ENCODE peak calls at places on chromosomes 3 and 15, in eight cellular contexts. One of them, this sample, is unnamed.

GRCh38 chr3:99114565-99115291 is 213.2 kb upstream of the DCBLD2 start:
- DNase-seq in ELF-1: peak; percentile 37
- DNase-seq in cardiac fibroblast: peak; percentile 87
- DNase-seq in AG08395: peak; percentile 26
- DNase-seq in T follicular helper cell: no peak
- DNase-seq in OCI-LY7: peak; percentile 3
- DNase-seq in T1000: no peak
- DNase-seq in mucosa of descending colon: no peak
- DNase-seq in this sample: no peak

GRCh38 chr15:20367093-20367492 is 174.5 kb downstream of the GOLGA6L6 start:
- DNase-seq in ELF-1: no peak
- DNase-seq in cardiac fibroblast: no peak
- DNase-seq in AG08395: no peak
- DNase-seq in T follicular helper cell: no peak
- DNase-seq in OCI-LY7: no peak
- DNase-seq in T1000: no peak
- DNase-seq in mucosa of descending colon: no peak
- DNase-seq in this sample: no peak

GRCh38 chr15:83208357-83208661 is 686 bp upstream of the HDGFL3 start:
- DNase-seq in ELF-1: no peak
- DNase-seq in cardiac fibroblast: peak; percentile 40
- DNase-seq in AG08395: no peak
- DNase-seq in T follicular helper cell: no peak
- DNase-seq in OCI-LY7: no peak
- DNase-seq in T1000: no peak
- DNase-seq in mucosa of descending colon: no peak
- DNase-seq in this sample: no peak

GRCh38 chr3:186220365-186220764 is 111.5 kb upstream of the ETV5 start:
- DNase-seq in ELF-1: peak; percentile 34
- DNase-seq in cardiac fibroblast: no peak
- DNase-seq in AG08395: no peak
- DNase-seq in T follicular helper cell: no peak
- DNase-seq in OCI-LY7: no peak
- DNase-seq in T1000: no peak
- DNase-seq in mucosa of descending colon: no peak
- DNase-seq in this sample: no peak

GRCh38 chr15:77834276-77834990 is 201.7 kb upstream of the LINGO1 start:
- DNase-seq in ELF-1: no peak
- DNase-seq in cardiac fibroblast: no peak
- DNase-seq in AG08395: no peak
- DNase-seq in T follicular helper cell: no peak
- DNase-seq in OCI-LY7: no peak
- DNase-seq in T1000: no peak
- DNase-seq in mucosa of descending colon: no peak
- DNase-seq in this sample: peak; percentile 0

GRCh38 chr3:189276481-189277190 is 104.9 kb downstream of the TPRG1 start:
- DNase-seq in ELF-1: no peak
- DNase-seq in cardiac fibroblast: peak; percentile 76
- DNase-seq in AG08395: peak; percentile 86
- DNase-seq in T follicular helper cell: no peak
- DNase-seq in OCI-LY7: peak; percentile 8
- DNase-seq in T1000: peak; percentile 38
- DNase-seq in mucosa of descending colon: no peak
- DNase-seq in this sample: no peak

GRCh38 chr3:97910931-97911351 is 61.3 kb downstream of the RIOX2 start:
- DNase-seq in ELF-1: peak; percentile 10
- DNase-seq in cardiac fibroblast: no peak
- DNase-seq in AG08395: no peak
- DNase-seq in T follicular helper cell: no peak
- DNase-seq in OCI-LY7: peak; percentile 23
- DNase-seq in T1000: no peak
- DNase-seq in mucosa of descending colon: no peak
- DNase-seq in this sample: no peak

GRCh38 chr3:68504185-68504584 is 428.2 kb downstream of the TAFA4 start:
- DNase-seq in ELF-1: peak; percentile 5
- DNase-seq in cardiac fibroblast: no peak
- DNase-seq in AG08395: no peak
- DNase-seq in T follicular helper cell: no peak
- DNase-seq in OCI-LY7: no peak
- DNase-seq in T1000: no peak
- DNase-seq in mucosa of descending colon: no peak
- DNase-seq in this sample: no peak

GRCh38 chr15:77901921-77902750 is 175.4 kb downstream of the TBC1D2B start:
- DNase-seq in ELF-1: peak; percentile 19
- DNase-seq in cardiac fibroblast: no peak
- DNase-seq in AG08395: no peak
- DNase-seq in T follicular helper cell: no peak
- DNase-seq in OCI-LY7: peak; percentile 31
- DNase-seq in T1000: no peak
- DNase-seq in mucosa of descending colon: no peak
- DNase-seq in this sample: peak; percentile 58

GRCh38 chr15:39990706-39991105 is 48.3 kb downstream of the SRP14 start:
- DNase-seq in ELF-1: peak; percentile 70
- DNase-seq in cardiac fibroblast: no peak
- DNase-seq in AG08395: no peak
- DNase-seq in T follicular helper cell: no peak
- DNase-seq in OCI-LY7: no peak
- DNase-seq in T1000: no peak
- DNase-seq in mucosa of descending colon: no peak
- DNase-seq in this sample: no peak

GRCh38 chr3:62375655-62376054 is 2.3 kb upstream of the FEZF2 start:
- DNase-seq in ELF-1: peak; percentile 19
- DNase-seq in cardiac fibroblast: no peak
- DNase-seq in AG08395: no peak
- DNase-seq in T follicular helper cell: no peak
- DNase-seq in OCI-LY7: no peak
- DNase-seq in T1000: no peak
- DNase-seq in mucosa of descending colon: no peak
- DNase-seq in this sample: no peak

GRCh38 chr15:28873585-28874139 is 12.1 kb upstream of the APBA2 start:
- DNase-seq in ELF-1: peak; percentile 64
- DNase-seq in cardiac fibroblast: no peak
- DNase-seq in AG08395: no peak
- DNase-seq in T follicular helper cell: peak; percentile 18
- DNase-seq in OCI-LY7: no peak
- DNase-seq in T1000: no peak
- DNase-seq in mucosa of descending colon: no peak
- DNase-seq in this sample: no peak

GRCh38 chr15:60420322-60420721 is 22.5 kb upstream of the ANXA2 start:
- DNase-seq in ELF-1: no peak
- DNase-seq in cardiac fibroblast: no peak
- DNase-seq in AG08395: no peak
- DNase-seq in T follicular helper cell: no peak
- DNase-seq in OCI-LY7: no peak
- DNase-seq in T1000: no peak
- DNase-seq in mucosa of descending colon: no peak
- DNase-seq in this sample: no peak

GRCh38 chr3:54243262-54243931 is 121.0 kb downstream of the CACNA2D3 start:
- DNase-seq in ELF-1: no peak
- DNase-seq in cardiac fibroblast: no peak
- DNase-seq in AG08395: peak; percentile 8
- DNase-seq in T follicular helper cell: no peak
- DNase-seq in OCI-LY7: no peak
- DNase-seq in T1000: no peak
- DNase-seq in mucosa of descending colon: no peak
- DNase-seq in this sample: no peak

GRCh38 chr15:48897144-48897814 is 19.3 kb downstream of the EID1 start:
- DNase-seq in ELF-1: peak; percentile 9
- DNase-seq in cardiac fibroblast: peak; percentile 70
- DNase-seq in AG08395: peak; percentile 62
- DNase-seq in T follicular helper cell: no peak
- DNase-seq in OCI-LY7: no peak
- DNase-seq in T1000: no peak
- DNase-seq in mucosa of descending colon: no peak
- DNase-seq in this sample: no peak

GRCh38 chr3:135093121-135093520 is 298.1 kb downstream of the EPHB1 start:
- DNase-seq in ELF-1: no peak
- DNase-seq in cardiac fibroblast: no peak
- DNase-seq in AG08395: no peak
- DNase-seq in T follicular helper cell: no peak
- DNase-seq in OCI-LY7: no peak
- DNase-seq in T1000: no peak
- DNase-seq in mucosa of descending colon: no peak
- DNase-seq in this sample: no peak

GRCh38 chr3:65659396-65659795 is 379.3 kb downstream of the MAGI1 start:
- DNase-seq in ELF-1: no peak
- DNase-seq in cardiac fibroblast: no peak
- DNase-seq in AG08395: no peak
- DNase-seq in T follicular helper cell: no peak
- DNase-seq in OCI-LY7: no peak
- DNase-seq in T1000: no peak
- DNase-seq in mucosa of descending colon: no peak
- DNase-seq in this sample: no peak

GRCh38 chr3:128559486-128560225 is 66.7 kb upstream of the GATA2 start:
- DNase-seq in ELF-1: no peak
- DNase-seq in cardiac fibroblast: no peak
- DNase-seq in AG08395: no peak
- DNase-seq in T follicular helper cell: no peak
- DNase-seq in OCI-LY7: no peak
- DNase-seq in T1000: no peak
- DNase-seq in mucosa of descending colon: no peak
- DNase-seq in this sample: no peak

GRCh38 chr3:196641278-196642058 is 2.0 kb downstream of the NRROS start:
- DNase-seq in ELF-1: no peak
- DNase-seq in cardiac fibroblast: no peak
- DNase-seq in AG08395: no peak
- DNase-seq in T follicular helper cell: no peak
- DNase-seq in OCI-LY7: no peak
- DNase-seq in T1000: no peak
- DNase-seq in mucosa of descending colon: no peak
- DNase-seq in this sample: no peak

GRCh38 chr3:81516042-81516441 is 245.4 kb downstream of the GBE1 start:
- DNase-seq in ELF-1: no peak
- DNase-seq in cardiac fibroblast: no peak
- DNase-seq in AG08395: no peak
- DNase-seq in T follicular helper cell: no peak
- DNase-seq in OCI-LY7: no peak
- DNase-seq in T1000: no peak
- DNase-seq in mucosa of descending colon: no peak
- DNase-seq in this sample: no peak

GRCh38 chr3:13414040-13414729 is 5.9 kb downstream of the NUP210 start:
- DNase-seq in ELF-1: no peak
- DNase-seq in cardiac fibroblast: no peak
- DNase-seq in AG08395: no peak
- DNase-seq in T follicular helper cell: peak; percentile 43
- DNase-seq in OCI-LY7: peak; percentile 90
- DNase-seq in T1000: no peak
- DNase-seq in mucosa of descending colon: peak; percentile 86
- DNase-seq in this sample: no peak

GRCh38 chr15:77014137-77015081 is 19.5 kb downstream of the PSTPIP1 start:
- DNase-seq in ELF-1: no peak
- DNase-seq in cardiac fibroblast: no peak
- DNase-seq in AG08395: no peak
- DNase-seq in T follicular helper cell: no peak
- DNase-seq in OCI-LY7: no peak
- DNase-seq in T1000: no peak
- DNase-seq in mucosa of descending colon: peak; percentile 58
- DNase-seq in this sample: no peak

GRCh38 chr3:112973325-112974177 is 1.4 kb downstream of the CD200R1 start:
- DNase-seq in ELF-1: no peak
- DNase-seq in cardiac fibroblast: no peak
- DNase-seq in AG08395: no peak
- DNase-seq in T follicular helper cell: no peak
- DNase-seq in OCI-LY7: no peak
- DNase-seq in T1000: no peak
- DNase-seq in mucosa of descending colon: no peak
- DNase-seq in this sample: no peak

This sample was measured in HuH-7.5.